ENCODE peak calls at places on chromosome 6, in six cellular contexts. One of them, this sample, is unnamed.

GRCh38 chr6:37585937-37586336 is 86.2 kb upstream of the CCDC167 start:
- DNase-seq in pancreas: no peak
- DNase-seq in WERI-Rb-1: no peak
- DNase-seq in AG09319: no peak
- DNase-seq in GM23338: no peak
- DNase-seq in brain microvascular endothelial cell: no peak
- DNase-seq in this sample: no peak

GRCh38 chr6:98957440-98957839 is 9.7 kb upstream of the FBXL4 start:
- DNase-seq in pancreas: no peak
- DNase-seq in WERI-Rb-1: no peak
- DNase-seq in AG09319: peak
- DNase-seq in GM23338: no peak
- DNase-seq in brain microvascular endothelial cell: peak
- DNase-seq in this sample: no peak

GRCh38 chr6:133837801-133838349 is 51.0 kb upstream of the TCF21 start:
- DNase-seq in pancreas: peak
- DNase-seq in WERI-Rb-1: peak
- DNase-seq in AG09319: no peak
- DNase-seq in GM23338: peak
- DNase-seq in brain microvascular endothelial cell: peak
- DNase-seq in this sample: peak

GRCh38 chr6:72552938-72553337 is 68.9 kb upstream of the KCNQ5 start:
- DNase-seq in pancreas: no peak
- DNase-seq in WERI-Rb-1: no peak
- DNase-seq in AG09319: peak
- DNase-seq in GM23338: no peak
- DNase-seq in brain microvascular endothelial cell: peak
- DNase-seq in this sample: no peak

GRCh38 chr6:166559211-166559610 is 27.3 kb downstream of the RAMACL start:
- DNase-seq in pancreas: no peak
- DNase-seq in WERI-Rb-1: no peak
- DNase-seq in AG09319: no peak
- DNase-seq in GM23338: no peak
- DNase-seq in brain microvascular endothelial cell: no peak
- DNase-seq in this sample: no peak

GRCh38 chr6:168333039-168333438 is 13.5 kb upstream of the DACT2 start:
- DNase-seq in pancreas: no peak
- DNase-seq in WERI-Rb-1: no peak
- DNase-seq in AG09319: no peak
- DNase-seq in GM23338: peak
- DNase-seq in brain microvascular endothelial cell: no peak
- DNase-seq in this sample: no peak

GRCh38 chr6:34595332-34596090 is 39.4 kb upstream of the SPDEF start:
- DNase-seq in pancreas: no peak
- DNase-seq in WERI-Rb-1: no peak
- DNase-seq in AG09319: peak
- DNase-seq in GM23338: no peak
- DNase-seq in brain microvascular endothelial cell: no peak
- DNase-seq in this sample: no peak

GRCh38 chr6:35737413-35738211 is 780 bp downstream of the ARMC12 start:
- DNase-seq in pancreas: no peak
- DNase-seq in WERI-Rb-1: peak
- DNase-seq in AG09319: peak
- DNase-seq in GM23338: peak
- DNase-seq in brain microvascular endothelial cell: peak
- DNase-seq in this sample: no peak

GRCh38 chr6:73516712-73517489 is 3.9 kb downstream of the EEF1A1 start:
- DNase-seq in pancreas: no peak
- DNase-seq in WERI-Rb-1: no peak
- DNase-seq in AG09319: no peak
- DNase-seq in GM23338: no peak
- DNase-seq in brain microvascular endothelial cell: no peak
- DNase-seq in this sample: no peak

GRCh38 chr6:169406794-169407193 is 153.1 kb upstream of the THBS2 start:
- DNase-seq in pancreas: no peak
- DNase-seq in WERI-Rb-1: no peak
- DNase-seq in AG09319: no peak
- DNase-seq in GM23338: no peak
- DNase-seq in brain microvascular endothelial cell: no peak
- DNase-seq in this sample: no peak

GRCh38 chr6:31158863-31159855 is 770 bp downstream of the TCF19 start:
- DNase-seq in pancreas: no peak
- DNase-seq in WERI-Rb-1: no peak
- DNase-seq in AG09319: no peak
- DNase-seq in GM23338: peak
- DNase-seq in brain microvascular endothelial cell: peak
- DNase-seq in this sample: no peak

GRCh38 chr6:9405825-9406224 is 970.5 kb upstream of the SLC35B3 start:
- DNase-seq in pancreas: no peak
- DNase-seq in WERI-Rb-1: no peak
- DNase-seq in AG09319: no peak
- DNase-seq in GM23338: no peak
- DNase-seq in brain microvascular endothelial cell: no peak
- DNase-seq in this sample: no peak

GRCh38 chr6:141607956-141608355 is 524.8 kb upstream of the GJE1 start:
- DNase-seq in pancreas: no peak
- DNase-seq in WERI-Rb-1: no peak
- DNase-seq in AG09319: no peak
- DNase-seq in GM23338: no peak
- DNase-seq in brain microvascular endothelial cell: no peak
- DNase-seq in this sample: no peak

GRCh38 chr6:30685977-30686907 is at the start of gene PPP1R18:
- DNase-seq in pancreas: peak
- DNase-seq in WERI-Rb-1: peak
- DNase-seq in AG09319: no peak
- DNase-seq in GM23338: peak
- DNase-seq in brain microvascular endothelial cell: no peak
- DNase-seq in this sample: no peak

GRCh38 chr6:37287519-37288157 is 29.7 kb upstream of the TMEM217 start:
- DNase-seq in pancreas: no peak
- DNase-seq in WERI-Rb-1: no peak
- DNase-seq in AG09319: no peak
- DNase-seq in GM23338: no peak
- DNase-seq in brain microvascular endothelial cell: no peak
- DNase-seq in this sample: no peak

GRCh38 chr6:41713161-41713649 is 22.2 kb downstream of the TFEB start:
- DNase-seq in pancreas: peak
- DNase-seq in WERI-Rb-1: no peak
- DNase-seq in AG09319: no peak
- DNase-seq in GM23338: no peak
- DNase-seq in brain microvascular endothelial cell: no peak
- DNase-seq in this sample: no peak

GRCh38 chr6:88856566-88856965 is 106.9 kb downstream of the RNGTT start:
- DNase-seq in pancreas: no peak
- DNase-seq in WERI-Rb-1: no peak
- DNase-seq in AG09319: no peak
- DNase-seq in GM23338: no peak
- DNase-seq in brain microvascular endothelial cell: no peak
- DNase-seq in this sample: no peak

GRCh38 chr6:25016311-25016710 is 80.6 kb upstream of the RIPOR2 start:
- DNase-seq in pancreas: no peak
- DNase-seq in WERI-Rb-1: no peak
- DNase-seq in AG09319: no peak
- DNase-seq in GM23338: no peak
- DNase-seq in brain microvascular endothelial cell: no peak
- DNase-seq in this sample: no peak

GRCh38 chr6:135537782-135538301 is 40.3 kb upstream of the AHI1 start:
- DNase-seq in pancreas: no peak
- DNase-seq in WERI-Rb-1: no peak
- DNase-seq in AG09319: no peak
- DNase-seq in GM23338: peak
- DNase-seq in brain microvascular endothelial cell: peak
- DNase-seq in this sample: no peak

GRCh38 chr6:168004945-168005344 is 7.5 kb downstream of the KIF25 start:
- DNase-seq in pancreas: no peak
- DNase-seq in WERI-Rb-1: no peak
- DNase-seq in AG09319: no peak
- DNase-seq in GM23338: no peak
- DNase-seq in brain microvascular endothelial cell: no peak
- DNase-seq in this sample: no peak

GRCh38 chr6:114090626-114091025 is 119.7 kb upstream of the HDAC2 start:
- DNase-seq in pancreas: no peak
- DNase-seq in WERI-Rb-1: no peak
- DNase-seq in AG09319: no peak
- DNase-seq in GM23338: no peak
- DNase-seq in brain microvascular endothelial cell: no peak
- DNase-seq in this sample: no peak

GRCh38 chr6:155543141-155543870 is 87.7 kb upstream of the NOX3 start:
- DNase-seq in pancreas: no peak
- DNase-seq in WERI-Rb-1: no peak
- DNase-seq in AG09319: no peak
- DNase-seq in GM23338: no peak
- DNase-seq in brain microvascular endothelial cell: no peak
- DNase-seq in this sample: no peak

DNA sequence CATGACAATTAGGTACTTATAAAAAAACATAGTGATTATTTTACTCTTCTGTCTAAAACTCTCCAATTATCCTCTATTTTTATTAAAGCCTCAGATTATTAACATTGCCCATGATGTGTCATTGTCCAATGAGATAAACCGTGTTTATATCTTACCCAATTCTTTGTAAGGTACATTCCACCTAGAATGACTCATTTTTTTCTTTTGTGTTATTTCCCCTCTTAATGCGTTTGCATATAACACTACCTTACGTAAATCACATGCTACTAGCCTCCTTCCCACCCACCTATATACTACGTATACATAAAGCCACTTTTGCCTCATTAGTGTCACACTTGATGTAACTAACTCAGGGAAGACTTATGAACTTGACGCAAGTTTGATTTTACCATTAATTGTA is 336.3 kb upstream of the PTCHD4 start:
- DNase-seq in pancreas: no peak
- DNase-seq in WERI-Rb-1: no peak
- DNase-seq in AG09319: no peak
- DNase-seq in GM23338: no peak
- DNase-seq in brain microvascular endothelial cell: no peak
- DNase-seq in this sample: no peak
- TF ChIP-seq CTCF in pancreas: no peak
- TF ChIP-seq CTCF in WERI-Rb-1: no peak
- TF ChIP-seq CTCF in AG09319: no peak
- TF ChIP-seq CTCF in GM23338: no peak
- TF ChIP-seq CTCF in brain microvascular endothelial cell: no peak
- TF ChIP-seq CTCF in this sample: no peak

GRCh38 chr6:109443425-109443950 is 3.0 kb downstream of the SMPD2 start:
- DNase-seq in pancreas: no peak
- DNase-seq in WERI-Rb-1: no peak
- DNase-seq in AG09319: no peak
- DNase-seq in GM23338: no peak
- DNase-seq in brain microvascular endothelial cell: no peak
- DNase-seq in this sample: no peak

GRCh38 chr6:109445382-109445781 is 4.9 kb downstream of the SMPD2 start:
- DNase-seq in pancreas: no peak
- DNase-seq in WERI-Rb-1: no peak
- DNase-seq in AG09319: no peak
- DNase-seq in GM23338: no peak
- DNase-seq in brain microvascular endothelial cell: no peak
- DNase-seq in this sample: no peak

GRCh38 chr6:109442393-109442924 is 1.9 kb downstream of the SMPD2 start:
- DNase-seq in pancreas: no peak
- DNase-seq in WERI-Rb-1: no peak
- DNase-seq in AG09319: no peak
- DNase-seq in GM23338: no peak
- DNase-seq in brain microvascular endothelial cell: no peak
- DNase-seq in this sample: no peak

GRCh38 chr6:109440325-109441068 is at the start of the genes PPIL6 and SMPD2:
- DNase-seq in pancreas: peak
- DNase-seq in WERI-Rb-1: peak
- DNase-seq in AG09319: peak
- DNase-seq in GM23338: peak
- DNase-seq in brain microvascular endothelial cell: peak
- DNase-seq in this sample: peak

GRCh38 chr6:109441069-109441816 is 719 bp downstream of the SMPD2 start:
- DNase-seq in pancreas: peak
- DNase-seq in WERI-Rb-1: peak
- DNase-seq in AG09319: no peak
- DNase-seq in GM23338: peak
- DNase-seq in brain microvascular endothelial cell: no peak
- DNase-seq in this sample: peak
- TF ChIP-seq CTCF in pancreas: no peak
- TF ChIP-seq CTCF in WERI-Rb-1: peak
- TF ChIP-seq CTCF in AG09319: peak
- TF ChIP-seq CTCF in GM23338: no peak
- TF ChIP-seq CTCF in brain microvascular endothelial cell: peak
- TF ChIP-seq CTCF in this sample: no peak

DNA sequence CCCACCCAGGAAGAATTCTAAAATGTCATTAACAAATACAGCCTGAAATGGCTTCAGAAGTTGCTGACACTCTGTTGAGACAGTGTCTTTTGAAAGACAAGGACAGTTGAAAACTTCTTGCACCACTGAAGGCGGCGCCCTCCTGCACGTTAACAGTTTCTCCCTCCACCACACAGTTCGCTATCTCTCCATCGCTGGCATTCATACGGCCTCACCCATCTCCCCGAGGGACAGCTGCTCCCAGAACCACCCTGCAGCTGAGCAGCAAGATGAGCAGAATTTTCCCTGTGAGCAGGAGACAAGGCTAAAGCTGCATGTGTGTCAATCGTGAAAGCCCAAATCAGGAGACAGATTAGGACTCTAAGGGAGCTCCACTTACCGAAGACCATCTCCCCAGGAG is 113.3 kb downstream of the LY86 start:
- DNase-seq in pancreas: no peak
- DNase-seq in WERI-Rb-1: no peak
- DNase-seq in AG09319: no peak
- DNase-seq in GM23338: no peak
- DNase-seq in brain microvascular endothelial cell: no peak
- DNase-seq in this sample: no peak
- TF ChIP-seq CTCF in pancreas: no peak
- TF ChIP-seq CTCF in WERI-Rb-1: no peak
- TF ChIP-seq CTCF in AG09319: no peak
- TF ChIP-seq CTCF in GM23338: no peak
- TF ChIP-seq CTCF in brain microvascular endothelial cell: no peak
- TF ChIP-seq CTCF in this sample: no peak

DNA sequence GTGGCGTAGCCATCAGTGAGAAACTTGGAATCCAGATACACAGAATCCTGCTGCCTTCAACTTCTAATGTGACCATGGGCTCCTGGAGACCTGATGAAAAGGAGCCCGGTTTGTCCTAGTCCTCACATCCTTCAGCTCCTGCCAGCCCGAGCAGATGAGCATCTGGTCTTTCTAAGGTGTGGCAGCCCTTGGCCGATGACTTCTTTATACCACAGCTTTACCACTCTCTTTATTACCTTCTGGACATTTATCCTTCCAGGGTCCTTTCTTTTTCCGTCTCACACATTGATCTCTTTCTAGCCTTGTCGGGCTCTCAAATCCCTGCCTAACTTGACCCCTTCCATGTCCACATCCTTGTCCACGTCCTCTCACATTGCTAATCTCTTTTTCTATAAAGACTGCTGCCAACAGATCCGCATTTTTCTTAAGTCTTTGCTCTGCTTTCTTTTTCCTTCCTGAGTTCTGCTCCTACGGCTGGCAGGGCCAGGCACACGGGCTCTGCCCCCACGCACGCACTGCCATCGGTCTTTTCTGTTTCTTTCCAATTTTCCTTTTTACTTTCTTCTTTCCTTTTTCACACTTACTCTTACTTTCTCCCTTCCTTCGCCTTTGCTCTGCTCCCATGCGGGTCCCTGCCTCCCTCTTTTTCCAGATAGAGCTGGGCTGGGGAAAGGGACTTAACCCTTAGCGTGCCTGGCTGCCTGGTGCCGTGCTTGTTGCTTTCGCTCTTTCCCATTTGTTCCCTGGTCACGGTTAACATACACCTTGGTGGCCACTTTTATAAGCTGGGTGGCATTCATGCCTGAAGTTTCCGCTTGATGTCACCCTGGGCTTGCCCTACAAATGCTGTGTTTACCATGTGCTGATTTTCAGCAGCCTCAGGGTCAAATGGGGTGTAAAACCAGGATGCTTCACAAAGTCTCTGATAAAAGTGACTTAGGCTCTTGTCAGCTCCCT is 9.4 kb upstream of the GMPR start:
- DNase-seq in pancreas: no peak
- DNase-seq in WERI-Rb-1: peak
- DNase-seq in AG09319: no peak
- DNase-seq in GM23338: no peak
- DNase-seq in brain microvascular endothelial cell: no peak
- DNase-seq in this sample: no peak
- TF ChIP-seq CTCF in pancreas: no peak
- TF ChIP-seq CTCF in WERI-Rb-1: peak
- TF ChIP-seq CTCF in AG09319: no peak
- TF ChIP-seq CTCF in GM23338: no peak
- TF ChIP-seq CTCF in brain microvascular endothelial cell: no peak
- TF ChIP-seq CTCF in this sample: no peak